ENCODE peak calls at places on chromosomes 12 and 14, in seven cellular contexts. X, O, L, F, W, A and M are unnamed samples.

GRCh38 chr12:98852181-98852580 is 207.1 kb downstream of the APAF1 start:
- DNase-seq in L (no peak), W (no peak), O (no peak), A (no peak), X (no peak), F (no peak), M (no peak)

GRCh38 chr14:53032838-53033390 is 82.1 kb upstream of the FERMT2 start:
- DNase-seq in X (peak; percentile 8), F (no peak), O (no peak), W (no peak), L (no peak), A (no peak), M (no peak)

GRCh38 chr12:92021665-92022033 is 124.0 kb downstream of the BTG1 start:
- DNase-seq in L (peak; percentile 20), F (peak; percentile 83), A (no peak), W (no peak), X (no peak), O (no peak), M (peak; percentile 97)

GRCh38 chr12:131818821-131819585 is 9.2 kb upstream of the MMP17 start:
- DNase-seq in A (no peak), L (no peak), X (no peak), O (no peak), F (no peak), W (no peak), M (no peak)

GRCh38 chr14:83707056-83707455 is 1822.9 kb upstream of the FLRT2 start:
- DNase-seq in A (no peak), F (no peak), W (no peak), O (no peak), X (peak; percentile 45), L (no peak), M (no peak)

GRCh38 chr12:63904653-63905052 is 60.2 kb downstream of the SRGAP1 start:
- DNase-seq in F (no peak), W (no peak), L (no peak), A (no peak), O (no peak), X (no peak), M (no peak)

GRCh38 chr14:105311838-105312237 is 2.7 kb upstream of the PACS2 start:
- DNase-seq in F (peak; percentile 34), O (no peak), A (no peak), L (no peak), X (no peak), W (peak; percentile 48), M (no peak)

GRCh38 chr14:55712505-55712904 is 132.5 kb downstream of the KTN1 start:
- DNase-seq in F (no peak), A (no peak), X (no peak), O (no peak), W (no peak), L (no peak), M (no peak)

GRCh38 chr12:8819676-8819980 is 2.8 kb upstream of the A2ML1 start:
- DNase-seq in A (no peak), O (no peak), L (no peak), F (no peak), W (no peak), X (peak; percentile 9), M (peak; percentile 80)

GRCh38 chr14:64771161-64771560 is 66.9 kb downstream of the PLEKHG3 start:
- DNase-seq in F (no peak), A (no peak), O (no peak), X (no peak), W (no peak), L (no peak), M (no peak)

GRCh38 chr14:59601056-59601455 is 24.4 kb upstream of the CCDC175 start:
- DNase-seq in X (no peak), A (no peak), L (no peak), O (no peak), W (no peak), F (no peak), M (no peak)

GRCh38 chr14:27391331-27391730 is 793.5 kb upstream of the NOVA1 start:
- DNase-seq in F (no peak), X (no peak), L (no peak), O (peak; percentile 21), W (no peak), A (no peak), M (peak; percentile 11)

GRCh38 chr14:64209428-64210165 is 84.6 kb downstream of the ESR2 start:
- DNase-seq in W (no peak), A (no peak), O (peak; percentile 37), X (peak; percentile 71), F (no peak), L (no peak), M (no peak)

GRCh38 chr12:112716099-112717093 is 75.2 kb upstream of the RPH3A start:
- DNase-seq in L (no peak), O (no peak), A (peak; percentile 4), W (peak; percentile 60), X (no peak), F (peak; percentile 71), M (peak; percentile 60)

GRCh38 chr12:70307868-70308267 is 58.2 kb upstream of the KCNMB4 start:
- DNase-seq in W (no peak), O (no peak), A (no peak), F (no peak), X (no peak), L (no peak), M (no peak)

GRCh38 chr12:114623737-114624136 is 60.2 kb downstream of the TBX3 start:
- DNase-seq in W (no peak), F (no peak), A (no peak), O (no peak), L (no peak), X (no peak), M (no peak)

GRCh38 chr14:33271891-33272290 is 333.2 kb downstream of the NPAS3 start:
- DNase-seq in W (no peak), A (no peak), L (no peak), X (no peak), F (no peak), O (no peak), M (no peak)

GRCh38 chr12:88448337-88448944 is 131.8 kb downstream of the KITLG start:
- DNase-seq in O (no peak), W (no peak), F (no peak), L (no peak), X (no peak), A (no peak), M (peak; percentile 21)

GRCh38 chr14:51776102-51776894 is 84.1 kb upstream of the GNG2 start:
- DNase-seq in L (peak; percentile 51), X (peak; percentile 68), F (peak; percentile 89), A (peak; percentile 58), W (peak; percentile 81), O (peak; percentile 69), M (peak; percentile 94)

GRCh38 chr12:42332301-42332894 is 6.4 kb downstream of the PPHLN1 start:
- DNase-seq in L (no peak), O (peak; percentile 61), W (no peak), F (no peak), A (peak; percentile 26), X (peak; percentile 51), M (peak; percentile 12)

GRCh38 chr12:42735869-42736361 is 146.4 kb upstream of the PRICKLE1 start:
- DNase-seq in W (no peak), L (no peak), A (no peak), O (no peak), F (no peak), X (no peak), M (peak; percentile 55)

GRCh38 chr14:60649815-60650381 is 621 bp upstream of the SIX1 start:
- DNase-seq in W (no peak), L (peak; percentile 40), F (peak; percentile 61), O (no peak), A (no peak), X (peak; percentile 60), M (peak; percentile 57)

GRCh38 chr14:51089278-51089677 is 5.6 kb downstream of the TRIM9 start:
- DNase-seq in L (no peak), A (no peak), O (no peak), X (no peak), F (no peak), W (no peak), M (no peak)

GRCh38 chr14:85187521-85187920 is 342.4 kb upstream of the FLRT2 start:
- DNase-seq in A (no peak), W (no peak), F (no peak), O (no peak), X (no peak), L (no peak), M (no peak)

GRCh38 chr14:74504874-74505617 is 11.5 kb downstream of the ISCA2 start:
- DNase-seq in A (no peak), O (no peak), L (no peak), F (no peak), X (no peak), W (no peak), M (no peak)
- H3K23ac ChIP-seq in A (no peak overlapping the region), O (no peak overlapping the region), L (no peak overlapping the region), F (no peak overlapping the region), X (no peak overlapping the region), W (no peak overlapping the region), M (no peak overlapping the region)

DNA sequence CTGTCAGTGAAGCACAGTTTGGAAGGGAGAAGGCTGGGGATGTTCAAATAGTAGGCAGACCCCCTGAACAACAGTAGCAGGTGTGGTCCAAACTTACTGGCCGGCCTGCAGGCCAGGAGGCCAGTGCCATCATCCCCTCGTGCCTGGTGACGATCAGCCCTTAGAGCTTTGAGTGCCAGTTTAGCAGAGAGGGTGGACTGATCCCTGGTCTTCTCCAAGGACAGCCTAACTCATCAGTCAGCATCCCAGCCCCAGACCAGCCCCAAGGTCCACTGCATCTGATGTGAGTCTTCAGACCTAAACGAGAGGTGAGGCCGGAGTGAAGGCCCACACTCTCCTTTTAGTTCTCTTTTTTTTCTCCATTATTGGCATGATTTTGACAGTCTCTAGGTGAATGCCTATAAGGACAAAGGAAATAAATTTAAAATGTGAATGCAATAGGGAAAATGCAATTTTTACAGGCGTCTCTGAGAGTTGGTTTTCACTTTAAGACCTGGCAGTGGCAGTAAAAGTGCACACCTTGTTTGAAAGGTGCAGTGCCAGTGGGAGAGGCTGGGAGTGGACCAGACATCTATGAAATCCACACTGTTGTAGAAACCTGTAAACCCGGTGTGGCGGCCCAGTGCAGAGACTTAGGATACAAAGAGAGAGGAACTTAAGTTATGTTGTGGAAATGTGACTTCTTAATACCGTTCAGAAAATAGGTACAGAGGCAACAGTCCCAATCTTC is 311.2 kb downstream of the CACNA1C start:
- DNase-seq in O (no peak), A (no peak), L (no peak), F (no peak), X (no peak), W (no peak), M (no peak)
- H3K79me1 ChIP-seq in O (no peaks in the 10 kb centered on the region), A (peaks cover 4% of the 10 kb centered on the region), L (no peaks in the 10 kb centered on the region), F (no peaks in the 10 kb centered on the region), X (no peaks in the 10 kb centered on the region), W (no peaks in the 10 kb centered on the region), M (no peaks in the 10 kb centered on the region)

DNA sequence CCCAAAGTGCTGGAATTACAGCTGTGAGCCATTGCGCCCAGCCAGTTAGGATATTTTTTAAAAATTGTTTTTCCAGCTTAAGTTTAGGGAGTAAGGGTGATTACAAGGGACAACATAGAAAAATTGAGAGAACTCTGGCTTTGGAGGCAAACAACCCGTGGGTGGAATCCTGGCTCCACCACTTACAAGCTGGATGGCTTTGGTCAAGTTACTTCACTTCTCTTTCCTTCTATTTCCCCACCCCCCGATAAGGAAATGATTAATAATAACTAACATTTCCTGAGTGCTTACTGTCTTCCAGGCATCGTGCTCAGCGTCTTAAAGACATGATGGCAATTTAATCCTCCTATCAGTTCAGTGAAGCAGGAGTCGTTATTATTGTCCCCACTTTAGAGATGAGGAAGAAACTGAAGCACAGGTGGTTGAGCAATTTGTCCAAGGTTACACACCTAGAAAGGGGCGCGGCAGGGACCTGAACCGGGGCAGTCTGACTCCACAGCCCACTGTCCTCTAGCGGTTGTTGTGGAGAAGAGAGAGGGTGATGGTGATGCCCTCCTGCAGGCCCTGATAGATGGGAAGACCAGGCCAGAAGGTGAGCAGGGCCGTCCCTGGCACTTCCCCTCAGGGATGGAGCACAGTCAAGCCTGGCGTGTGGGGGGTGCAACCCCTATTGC is 16.7 kb upstream of the FAIM2 start:
- DNase-seq in L (no peak), A (no peak), X (peak; percentile 50), O (peak; percentile 42), W (no peak), F (peak; percentile 28), M (no peak)
- H3K23ac ChIP-seq in L (no peak overlapping the region), A (no peak overlapping the region), X (no peak overlapping the region), O (no peak overlapping the region), W (no peak overlapping the region), F (no peak overlapping the region), M (no peak overlapping the region)

GRCh38 chr12:80213871-80214270 is 114.5 kb downstream of the OTOGL start:
- DNase-seq in F (no peak), W (no peak), X (no peak), O (no peak), L (no peak), A (peak; percentile 24), M (peak; percentile 83)
- H3K79me1 ChIP-seq in F (no peaks in the 10 kb centered on the region), W (no peaks in the 10 kb centered on the region), X (no peaks in the 10 kb centered on the region), O (no peaks in the 10 kb centered on the region), L (no peaks in the 10 kb centered on the region), A (peaks cover 22% of the 10 kb centered on the region), M (no peaks in the 10 kb centered on the region)